ENCODE peak calls at places on chromosomes 1 and 21, in ten cellular contexts. E is AG10803; N is NCI-H1105 treated with DMSO at 0.1 percent for 48 hours; D is iPS-NIHi11; I is GM12892; O is activated T-helper 1 cell treated with anti-CD3 and anti-CD28 coated beads, Interleukin-2, amount 50 U/mL, for 16 hours; Q is NCI-H1436; Y is HuH-7; B is effector CD8-positive, alpha-beta T cell; H is NCI-H2171. P is an unnamed sample.
A peak's percentile ranks its signal among the peaks of the same experiment; 100 is the strongest.

GRCh38 chr1:35005711-35006110 is 20.6 kb upstream of the TMEM35B start:
- DNase-seq in Q (no peak), Y (no peak), E (no peak), O (no peak), B (no peak), D (no peak), I (no peak), N (no peak), H (no peak), P (no peak)

GRCh38 chr1:83846138-83846537 is 152.8 kb downstream of the TTLL7 start:
- DNase-seq in Q (no peak), D (no peak), Y (no peak), O (no peak), E (no peak), N (no peak), I (no peak), H (no peak), B (no peak), P (no peak)

GRCh38 chr1:116020668-116021272 is 44.5 kb downstream of the SLC22A15 start:
- DNase-seq in Y (peak; percentile 43), H (peak; percentile 33), O (no peak), Q (peak; percentile 2), E (peak; percentile 63), N (peak; percentile 32), D (peak; percentile 82), I (peak; percentile 32), B (peak; percentile 8), P (peak; percentile 81)

GRCh38 chr1:228007801-228008341 is 1.1 kb downstream of the WNT3A start:
- DNase-seq in I (no peak), N (no peak), E (no peak), Q (no peak), Y (peak; percentile 5), H (no peak), D (no peak), O (no peak), B (no peak), P (no peak)

GRCh38 chr1:40898434-40898900 is 36.3 kb upstream of the CITED4 start:
- DNase-seq in Q (no peak), Y (no peak), D (no peak), H (no peak), E (peak; percentile 17), I (no peak), N (no peak), O (no peak), B (no peak), P (no peak)

GRCh38 chr1:206909167-206909882 is 12.1 kb downstream of the IL24 start:
- DNase-seq in B (peak; percentile 44), D (peak; percentile 87), E (no peak), Y (peak; percentile 51), N (peak; percentile 90), I (no peak), Q (peak; percentile 67), H (peak; percentile 83), O (no peak), P (no peak)

GRCh38 chr1:2595261-2595811 is 8.8 kb downstream of the PRXL2B start:
- DNase-seq in E (no peak), I (no peak), O (no peak), Q (no peak), B (no peak), N (no peak), Y (no peak), D (peak; percentile 3), H (no peak), P (no peak)

GRCh38 chr21:22796147-22796546 is 1797.9 kb downstream of the NCAM2 start:
- DNase-seq in O (no peak), D (no peak), E (no peak), N (no peak), B (no peak), I (no peak), H (no peak), Q (no peak), Y (no peak), P (no peak)

GRCh38 chr1:155961937-155962336 is 16.4 kb downstream of the ARHGEF2 start:
- DNase-seq in Y (no peak), O (no peak), D (peak; percentile 58), H (no peak), E (peak; percentile 92), Q (no peak), N (no peak), B (no peak), I (no peak), P (no peak)

GRCh38 chr1:198125995-198126758 is 30.6 kb upstream of the NEK7 start:
- DNase-seq in N (no peak), Y (no peak), D (no peak), E (peak; percentile 89), I (no peak), Q (no peak), H (no peak), B (no peak), O (no peak), P (no peak)

GRCh38 chr21:28892550-28893111 is 100.0 kb downstream of the LTN1 start:
- DNase-seq in E (no peak), D (no peak), I (no peak), H (no peak), N (no peak), O (no peak), Y (no peak), Q (no peak), B (no peak), P (no peak)

GRCh38 chr1:29636936-29637335 is 400.6 kb downstream of the PTPRU start:
- DNase-seq in D (no peak), O (no peak), I (no peak), Q (no peak), B (no peak), N (no peak), H (no peak), E (peak; percentile 16), Y (no peak), P (no peak)

GRCh38 chr1:58035523-58035922 is 511.0 kb downstream of the OMA1 start:
- DNase-seq in N (peak; percentile 13), E (peak; percentile 8), Y (peak; percentile 25), D (peak; percentile 51), B (no peak), Q (peak; percentile 27), I (no peak), O (no peak), H (no peak), P (peak; percentile 24)